ENCODE peak calls at places on chromosomes 7 and 10, in nine cellular contexts. R is OCI-LY7, U is astrocyte of the spinal cord, K is foreskin keratinocyte, M is H9, V is natural killer cell, W is transverse colon, X is tibial artery, T is GM06990. O is an unnamed sample.

GRCh38 chr7:154638286-154638685 is 364.6 kb downstream of the PAXIP1 start:
- DNase-seq in R (no peak), U (no peak), K (no peak), M (peak; percentile 12), V (no peak), W (no peak), X (no peak), T (no peak), O (no peak)

GRCh38 chr10:120969219-120969645 is 118.1 kb downstream of the WDR11 start:
- DNase-seq in R (no peak), U (peak; percentile 17), K (peak; percentile 72), M (no peak), V (no peak), W (no peak), X (no peak), T (peak; percentile 33), O (peak; percentile 41)

GRCh38 chr7:112481337-112481736 is 546 bp downstream of the LSMEM1 start:
- DNase-seq in R (no peak), U (peak; percentile 14), K (no peak), M (no peak), V (no peak), W (no peak), X (no peak), T (no peak), O (no peak)

GRCh38 chr7:24778543-24779282 is 21.4 kb upstream of the GSDME start:
- DNase-seq in R (peak; percentile 23), U (peak; percentile 71), K (no peak), M (no peak), V (no peak), W (no peak), X (peak; percentile 76), T (peak; percentile 46), O (peak; percentile 69)

GRCh38 chr7:98802781-98803110 is 67.1 kb downstream of the TMEM130 start:
- DNase-seq in R (peak; percentile 46), U (no peak), K (no peak), M (no peak), V (no peak), W (no peak), X (no peak), T (no peak), O (no peak)

GRCh38 chr10:73828166-73828565 is 16.8 kb upstream of the NDST2 start:
- DNase-seq in R (no peak), U (no peak), K (no peak), M (no peak), V (no peak), W (no peak), X (no peak), T (no peak), O (no peak)

GRCh38 chr7:24963218-24963617 is 16.8 kb downstream of the OSBPL3 start:
- DNase-seq in R (peak; percentile 77), U (peak; percentile 82), K (no peak), M (no peak), V (peak; percentile 16), W (peak; percentile 65), X (peak; percentile 74), T (peak; percentile 64), O (no peak)

GRCh38 chr10:61136151-61136550 is 192.2 kb upstream of the RHOBTB1 start:
- DNase-seq in R (no peak), U (no peak), K (peak; percentile 10), M (peak; percentile 31), V (no peak), W (no peak), X (no peak), T (no peak), O (peak; percentile 1)

GRCh38 chr10:120503695-120504094 is 46.7 kb downstream of the PLPP4 start:
- DNase-seq in R (no peak), U (peak; percentile 52), K (no peak), M (no peak), V (no peak), W (no peak), X (no peak), T (no peak), O (peak; percentile 5)

GRCh38 chr10:121662945-121663917 is 65.0 kb upstream of the FGFR2 start:
- DNase-seq in R (peak; percentile 1), U (no peak), K (no peak), M (peak; percentile 80), V (no peak), W (peak; percentile 35), X (no peak), T (no peak), O (peak; percentile 39)

DNA sequence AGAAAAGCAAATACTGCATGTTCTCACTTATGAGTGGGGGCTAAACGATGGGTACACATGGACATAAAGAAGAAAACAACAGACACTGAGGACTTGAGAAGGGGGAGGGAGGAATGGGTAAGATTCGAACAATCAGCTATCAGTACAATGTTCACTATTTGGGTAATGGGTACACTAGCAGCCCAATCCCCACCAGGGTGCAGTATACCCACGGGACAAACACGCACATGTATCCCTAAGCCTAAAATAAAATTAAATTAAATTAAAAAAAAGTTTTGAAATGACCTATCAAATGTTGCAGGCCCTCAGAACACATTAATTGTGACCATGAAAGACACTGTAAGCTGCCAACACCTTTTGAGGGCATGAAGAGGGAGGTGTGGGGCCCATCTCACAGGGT is 316.0 kb downstream of the WDR37 start:
- DNase-seq in R (peak; percentile 29), U (no peak), K (no peak), M (no peak), V (no peak), W (no peak), X (no peak), T (no peak), O (no peak)
- TF ChIP-seq CTCF in R (peak; percentile 66), U (no peak), K (peak; percentile 25), M (peak; percentile 47), V (no peak), W (no peak), X (no peak), T (peak; percentile 27), O (no peak)

GRCh38 chr10:116268976-116269375 is 4.0 kb downstream of the GFRA1 start:
- DNase-seq in R (no peak), U (no peak), K (no peak), M (no peak), V (no peak), W (no peak), X (no peak), T (no peak), O (peak; percentile 26)
- TF ChIP-seq CTCF in R (no peak), U (no peak), K (peak; percentile 37), M (no peak), V (no peak), W (no peak), X (no peak), T (no peak), O (peak; percentile 16)

GRCh38 chr10:75407296-75407715 is 5.7 kb upstream of the ZNF503 start:
- DNase-seq in R (no peak), U (peak; percentile 18), K (no peak), M (peak; percentile 56), V (no peak), W (no peak), X (no peak), T (no peak), O (no peak)
- TF ChIP-seq CTCF in R (no peak), U (no peak), K (no peak), M (no peak), V (no peak), W (no peak), X (no peak), T (no peak), O (no peak)

GRCh38 chr7:133310232-133310852 is 57.5 kb downstream of the EXOC4 start:
- DNase-seq in R (no peak), U (peak; percentile 62), K (no peak), M (no peak), V (no peak), W (no peak), X (no peak), T (no peak), O (no peak)

GRCh38 chr7:133303931-133304330 is 51.1 kb downstream of the EXOC4 start:
- DNase-seq in R (no peak), U (no peak), K (no peak), M (no peak), V (no peak), W (no peak), X (no peak), T (no peak), O (no peak)

GRCh38 chr7:133313575-133313974 is 60.7 kb downstream of the EXOC4 start:
- DNase-seq in R (no peak), U (no peak), K (no peak), M (no peak), V (no peak), W (no peak), X (no peak), T (no peak), O (no peak)

GRCh38 chr7:133314084-133314483 is 61.2 kb downstream of the EXOC4 start:
- DNase-seq in R (no peak), U (no peak), K (no peak), M (no peak), V (no peak), W (no peak), X (no peak), T (no peak), O (no peak)

GRCh38 chr7:133309333-133309732 is 56.5 kb downstream of the EXOC4 start:
- DNase-seq in R (no peak), U (no peak), K (no peak), M (no peak), V (no peak), W (no peak), X (no peak), T (no peak), O (no peak)
- TF ChIP-seq CTCF in R (no peak), U (no peak), K (no peak), M (no peak), V (no peak), W (no peak), X (no peak), T (no peak), O (no peak)

GRCh38 chr10:42985436-42986316 is 91.2 kb upstream of the RET start:
- DNase-seq in R (no peak), U (no peak), K (no peak), M (no peak), V (no peak), W (peak; percentile 4), X (peak; percentile 62), T (no peak), O (no peak)
- TF ChIP-seq CTCF in R (no peak), U (no peak), K (no peak), M (no peak), V (no peak), W (no peak), X (no peak), T (no peak), O (no peak)

DNA sequence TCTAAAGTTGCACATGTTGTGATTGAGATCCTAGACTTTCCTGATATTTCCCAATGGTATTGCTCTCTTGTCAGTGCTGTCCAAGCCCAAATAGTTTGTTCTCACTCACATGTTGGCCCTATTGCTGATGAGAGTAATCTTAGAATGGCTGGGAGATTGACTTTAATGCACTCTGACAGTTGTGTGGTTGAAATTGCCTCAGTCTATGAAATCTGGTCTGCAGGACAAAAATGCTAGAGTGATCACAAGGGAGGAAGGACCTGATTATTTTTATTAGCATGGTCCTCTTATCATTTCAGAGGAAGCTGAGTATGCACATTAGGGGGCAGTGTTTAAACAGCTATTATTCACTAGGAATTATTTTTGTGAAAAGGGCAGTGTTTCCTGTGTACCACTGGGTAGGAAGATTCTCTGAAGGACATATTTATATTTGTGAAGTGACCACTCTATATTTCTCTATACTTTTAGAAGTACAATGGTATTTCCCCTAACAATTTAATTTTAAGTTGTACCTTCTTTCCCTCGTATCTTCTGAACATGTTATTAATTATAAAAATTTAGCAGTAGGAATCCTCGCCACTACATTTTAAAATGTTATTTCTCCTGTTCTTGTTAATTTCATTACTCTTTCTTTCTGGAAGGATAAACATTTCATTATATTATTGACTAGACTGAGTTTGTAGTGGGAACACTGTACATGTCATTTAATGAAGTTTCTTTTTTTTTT is 64.4 kb downstream of the SUGCT start:
- DNase-seq in R (peak; percentile 5), U (peak; percentile 81), K (no peak), M (no peak), V (no peak), W (no peak), X (no peak), T (no peak), O (peak; percentile 35)
- TF ChIP-seq CTCF in R (peak; percentile 70), U (peak; percentile 64), K (peak; percentile 77), M (peak; percentile 51), V (no peak), W (no peak), X (peak; percentile 47), T (peak; percentile 36), O (peak; percentile 35)